ENCODE peak calls at places on chromosomes 16 and 17, in nine cellular contexts. One of them, this sample, is unnamed.
A peak's percentile ranks its signal among the peaks of the same experiment; 100 is the strongest.

GRCh38 chr16:51994597-51994996 is 552.3 kb downstream of the TOX3 start:
- DNase-seq in left lung: peak; percentile 75
- DNase-seq in heart right ventricle: no peak
- DNase-seq in esophagus squamous epithelium: no peak
- DNase-seq in uterus: no peak
- DNase-seq in body of pancreas: peak; percentile 93
- DNase-seq in CD4-positive, alpha-beta T cell: no peak
- DNase-seq in tibial artery: no peak
- DNase-seq in adrenal gland: peak; percentile 32
- DNase-seq in this sample: no peak

GRCh38 chr17:13777003-13777402 is 175.3 kb upstream of the HS3ST3A1 start:
- DNase-seq in left lung: no peak
- DNase-seq in heart right ventricle: no peak
- DNase-seq in esophagus squamous epithelium: no peak
- DNase-seq in uterus: no peak
- DNase-seq in body of pancreas: no peak
- DNase-seq in CD4-positive, alpha-beta T cell: no peak
- DNase-seq in tibial artery: no peak
- DNase-seq in adrenal gland: no peak
- DNase-seq in this sample: no peak

GRCh38 chr16:87543436-87544191 is 50.8 kb upstream of the ZCCHC14 start:
- DNase-seq in left lung: no peak
- DNase-seq in heart right ventricle: peak; percentile 40
- DNase-seq in esophagus squamous epithelium: no peak
- DNase-seq in uterus: peak; percentile 45
- DNase-seq in body of pancreas: no peak
- DNase-seq in CD4-positive, alpha-beta T cell: no peak
- DNase-seq in tibial artery: no peak
- DNase-seq in adrenal gland: no peak
- DNase-seq in this sample: no peak

GRCh38 chr16:2058901-2059300 is 11.1 kb downstream of the TSC2 start:
- DNase-seq in left lung: no peak
- DNase-seq in heart right ventricle: no peak
- DNase-seq in esophagus squamous epithelium: no peak
- DNase-seq in uterus: no peak
- DNase-seq in body of pancreas: no peak
- DNase-seq in CD4-positive, alpha-beta T cell: no peak
- DNase-seq in tibial artery: no peak
- DNase-seq in adrenal gland: no peak
- DNase-seq in this sample: no peak

GRCh38 chr17:1454541-1454940 is 1.5 kb downstream of the CRK start:
- DNase-seq in left lung: no peak
- DNase-seq in heart right ventricle: no peak
- DNase-seq in esophagus squamous epithelium: no peak
- DNase-seq in uterus: no peak
- DNase-seq in body of pancreas: no peak
- DNase-seq in CD4-positive, alpha-beta T cell: no peak
- DNase-seq in tibial artery: no peak
- DNase-seq in adrenal gland: no peak
- DNase-seq in this sample: no peak

GRCh38 chr17:81418710-81419332 is 23.6 kb downstream of the BAHCC1 start:
- DNase-seq in left lung: no peak
- DNase-seq in heart right ventricle: no peak
- DNase-seq in esophagus squamous epithelium: no peak
- DNase-seq in uterus: no peak
- DNase-seq in body of pancreas: no peak
- DNase-seq in CD4-positive, alpha-beta T cell: no peak
- DNase-seq in tibial artery: no peak
- DNase-seq in adrenal gland: no peak
- DNase-seq in this sample: no peak

GRCh38 chr17:79983456-79983855 is 52.2 kb downstream of the TBC1D16 start:
- DNase-seq in left lung: peak; percentile 29
- DNase-seq in heart right ventricle: no peak
- DNase-seq in esophagus squamous epithelium: no peak
- DNase-seq in uterus: no peak
- DNase-seq in body of pancreas: peak; percentile 6
- DNase-seq in CD4-positive, alpha-beta T cell: no peak
- DNase-seq in tibial artery: no peak
- DNase-seq in adrenal gland: no peak
- DNase-seq in this sample: no peak

GRCh38 chr16:85512716-85513115 is 100.4 kb upstream of the GSE1 start:
- DNase-seq in left lung: no peak
- DNase-seq in heart right ventricle: no peak
- DNase-seq in esophagus squamous epithelium: no peak
- DNase-seq in uterus: no peak
- DNase-seq in body of pancreas: no peak
- DNase-seq in CD4-positive, alpha-beta T cell: no peak
- DNase-seq in tibial artery: no peak
- DNase-seq in adrenal gland: no peak
- DNase-seq in this sample: no peak

GRCh38 chr17:32998893-32999240 is 7.2 kb downstream of the SPACA3 start:
- DNase-seq in left lung: no peak
- DNase-seq in heart right ventricle: no peak
- DNase-seq in esophagus squamous epithelium: no peak
- DNase-seq in uterus: no peak
- DNase-seq in body of pancreas: no peak
- DNase-seq in CD4-positive, alpha-beta T cell: no peak
- DNase-seq in tibial artery: no peak
- DNase-seq in adrenal gland: peak; percentile 2
- DNase-seq in this sample: no peak

GRCh38 chr17:57677858-57678257 is 67.2 kb downstream of the CCDC182 start:
- DNase-seq in left lung: no peak
- DNase-seq in heart right ventricle: no peak
- DNase-seq in esophagus squamous epithelium: no peak
- DNase-seq in uterus: no peak
- DNase-seq in body of pancreas: no peak
- DNase-seq in CD4-positive, alpha-beta T cell: no peak
- DNase-seq in tibial artery: no peak
- DNase-seq in adrenal gland: no peak
- DNase-seq in this sample: peak; percentile 16

GRCh38 chr17:50892101-50892776 is 26.1 kb upstream of the TOB1 start:
- DNase-seq in left lung: no peak
- DNase-seq in heart right ventricle: no peak
- DNase-seq in esophagus squamous epithelium: no peak
- DNase-seq in uterus: no peak
- DNase-seq in body of pancreas: no peak
- DNase-seq in CD4-positive, alpha-beta T cell: no peak
- DNase-seq in tibial artery: no peak
- DNase-seq in adrenal gland: no peak
- DNase-seq in this sample: no peak

GRCh38 chr17:64270885-64271284 is 7.8 kb upstream of the TEX2 start:
- DNase-seq in left lung: no peak
- DNase-seq in heart right ventricle: no peak
- DNase-seq in esophagus squamous epithelium: no peak
- DNase-seq in uterus: no peak
- DNase-seq in body of pancreas: no peak
- DNase-seq in CD4-positive, alpha-beta T cell: no peak
- DNase-seq in tibial artery: no peak
- DNase-seq in adrenal gland: no peak
- DNase-seq in this sample: no peak

GRCh38 chr17:54902611-54903010 is 2.0 kb downstream of the TOM1L1 start:
- DNase-seq in left lung: no peak
- DNase-seq in heart right ventricle: no peak
- DNase-seq in esophagus squamous epithelium: no peak
- DNase-seq in uterus: no peak
- DNase-seq in body of pancreas: no peak
- DNase-seq in CD4-positive, alpha-beta T cell: no peak
- DNase-seq in tibial artery: no peak
- DNase-seq in adrenal gland: no peak
- DNase-seq in this sample: no peak

GRCh38 chr16:64469906-64470702 is 651.8 kb downstream of the CDH11 start:
- DNase-seq in left lung: no peak
- DNase-seq in heart right ventricle: peak; percentile 17
- DNase-seq in esophagus squamous epithelium: no peak
- DNase-seq in uterus: no peak
- DNase-seq in body of pancreas: no peak
- DNase-seq in CD4-positive, alpha-beta T cell: no peak
- DNase-seq in tibial artery: no peak
- DNase-seq in adrenal gland: no peak
- DNase-seq in this sample: no peak
- TF ChIP-seq CTCF in left lung: no peak
- TF ChIP-seq CTCF in heart right ventricle: no peak
- TF ChIP-seq CTCF in esophagus squamous epithelium: no peak
- TF ChIP-seq CTCF in uterus: no peak
- TF ChIP-seq CTCF in body of pancreas: no peak
- TF ChIP-seq CTCF in CD4-positive, alpha-beta T cell: no peak
- TF ChIP-seq CTCF in tibial artery: no peak
- TF ChIP-seq CTCF in adrenal gland: no peak
- TF ChIP-seq CTCF in this sample: peak; percentile 40

GRCh38 chr17:73650147-73650546 is 5.9 kb upstream of the SDK2 start:
- DNase-seq in left lung: no peak
- DNase-seq in heart right ventricle: no peak
- DNase-seq in esophagus squamous epithelium: no peak
- DNase-seq in uterus: no peak
- DNase-seq in body of pancreas: no peak
- DNase-seq in CD4-positive, alpha-beta T cell: no peak
- DNase-seq in tibial artery: no peak
- DNase-seq in adrenal gland: no peak
- DNase-seq in this sample: no peak
- H3K27me3 ChIP-seq in left lung: peaks cover 12% of the 10 kb centered on the region
- H3K27me3 ChIP-seq in heart right ventricle: peaks cover 4% of the 10 kb centered on the region
- H3K27me3 ChIP-seq in esophagus squamous epithelium: peaks cover 44% of the 10 kb centered on the region
- H3K27me3 ChIP-seq in uterus: peaks cover 5% of the 10 kb centered on the region
- H3K27me3 ChIP-seq in body of pancreas: peaks cover 7% of the 10 kb centered on the region
- H3K27me3 ChIP-seq in CD4-positive, alpha-beta T cell: peaks cover 13% of the 10 kb centered on the region
- H3K27me3 ChIP-seq in tibial artery: peaks cover 57% of the 10 kb centered on the region
- H3K27me3 ChIP-seq in adrenal gland: no peaks in the 10 kb centered on the region
- H3K27me3 ChIP-seq in this sample: no peaks in the 10 kb centered on the region

DNA sequence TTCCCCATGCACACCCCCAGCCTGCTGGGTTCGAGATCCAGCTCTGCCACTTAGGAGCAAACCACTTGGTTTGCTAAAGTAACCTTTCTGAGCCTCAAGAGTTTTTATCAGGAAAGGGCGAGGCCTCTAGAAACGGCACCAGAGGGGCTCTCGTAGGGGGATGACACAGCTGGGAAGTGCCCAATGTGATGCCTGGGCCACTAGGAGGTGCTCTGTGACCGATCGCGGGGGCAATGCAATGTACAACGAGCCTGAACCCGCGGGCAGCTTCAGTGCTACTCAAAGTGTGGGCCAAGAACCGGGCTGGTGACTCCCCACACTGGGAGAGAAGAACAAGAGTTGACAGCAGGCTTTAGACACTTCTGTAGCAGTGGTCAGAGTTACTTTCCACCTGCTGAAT is 9.4 kb downstream of the C16orf89 start:
- DNase-seq in left lung: peak; percentile 36
- DNase-seq in heart right ventricle: no peak
- DNase-seq in esophagus squamous epithelium: no peak
- DNase-seq in uterus: no peak
- DNase-seq in body of pancreas: no peak
- DNase-seq in CD4-positive, alpha-beta T cell: peak; percentile 32
- DNase-seq in tibial artery: no peak
- DNase-seq in adrenal gland: peak; percentile 36
- DNase-seq in this sample: no peak
- TF ChIP-seq CTCF in left lung: no peak
- TF ChIP-seq CTCF in heart right ventricle: peak; percentile 47
- TF ChIP-seq CTCF in esophagus squamous epithelium: peak; percentile 11
- TF ChIP-seq CTCF in uterus: no peak
- TF ChIP-seq CTCF in body of pancreas: peak; percentile 29
- TF ChIP-seq CTCF in CD4-positive, alpha-beta T cell: no peak
- TF ChIP-seq CTCF in tibial artery: no peak
- TF ChIP-seq CTCF in adrenal gland: peak; percentile 13
- TF ChIP-seq CTCF in this sample: no peak

GRCh38 chr16:28918698-28919097 is 6.3 kb downstream of the RABEP2 start:
- DNase-seq in left lung: no peak
- DNase-seq in heart right ventricle: no peak
- DNase-seq in esophagus squamous epithelium: no peak
- DNase-seq in uterus: no peak
- DNase-seq in body of pancreas: no peak
- DNase-seq in CD4-positive, alpha-beta T cell: no peak
- DNase-seq in tibial artery: no peak
- DNase-seq in adrenal gland: no peak
- DNase-seq in this sample: no peak
- H3K27me3 ChIP-seq in left lung: no peaks in the 10 kb centered on the region
- H3K27me3 ChIP-seq in heart right ventricle: no peaks in the 10 kb centered on the region
- H3K27me3 ChIP-seq in esophagus squamous epithelium: no peaks in the 10 kb centered on the region
- H3K27me3 ChIP-seq in uterus: no peaks in the 10 kb centered on the region
- H3K27me3 ChIP-seq in body of pancreas: no peaks in the 10 kb centered on the region
- H3K27me3 ChIP-seq in CD4-positive, alpha-beta T cell: no peaks in the 10 kb centered on the region
- H3K27me3 ChIP-seq in tibial artery: no peaks in the 10 kb centered on the region
- H3K27me3 ChIP-seq in adrenal gland: no peaks in the 10 kb centered on the region
- H3K27me3 ChIP-seq in this sample: no peaks in the 10 kb centered on the region

GRCh38 chr16:17476414-17477259 is 5.9 kb upstream of the XYLT1 start:
- DNase-seq in left lung: no peak
- DNase-seq in heart right ventricle: no peak
- DNase-seq in esophagus squamous epithelium: no peak
- DNase-seq in uterus: no peak
- DNase-seq in body of pancreas: peak; percentile 70
- DNase-seq in CD4-positive, alpha-beta T cell: peak; percentile 40
- DNase-seq in tibial artery: no peak
- DNase-seq in adrenal gland: peak; percentile 71
- DNase-seq in this sample: no peak

GRCh38 chr16:17471745-17472075 is 950 bp upstream of the XYLT1 start:
- DNase-seq in left lung: no peak
- DNase-seq in heart right ventricle: no peak
- DNase-seq in esophagus squamous epithelium: no peak
- DNase-seq in uterus: no peak
- DNase-seq in body of pancreas: no peak
- DNase-seq in CD4-positive, alpha-beta T cell: no peak
- DNase-seq in tibial artery: no peak
- DNase-seq in adrenal gland: no peak
- DNase-seq in this sample: no peak

GRCh38 chr16:17474037-17474436 is 3.3 kb upstream of the XYLT1 start:
- DNase-seq in left lung: no peak
- DNase-seq in heart right ventricle: no peak
- DNase-seq in esophagus squamous epithelium: no peak
- DNase-seq in uterus: no peak
- DNase-seq in body of pancreas: no peak
- DNase-seq in CD4-positive, alpha-beta T cell: no peak
- DNase-seq in tibial artery: no peak
- DNase-seq in adrenal gland: peak; percentile 80
- DNase-seq in this sample: no peak

GRCh38 chr16:17475104-17475503 is 4.3 kb upstream of the XYLT1 start:
- DNase-seq in left lung: no peak
- DNase-seq in heart right ventricle: no peak
- DNase-seq in esophagus squamous epithelium: no peak
- DNase-seq in uterus: no peak
- DNase-seq in body of pancreas: no peak
- DNase-seq in CD4-positive, alpha-beta T cell: no peak
- DNase-seq in tibial artery: no peak
- DNase-seq in adrenal gland: no peak
- DNase-seq in this sample: no peak

DNA sequence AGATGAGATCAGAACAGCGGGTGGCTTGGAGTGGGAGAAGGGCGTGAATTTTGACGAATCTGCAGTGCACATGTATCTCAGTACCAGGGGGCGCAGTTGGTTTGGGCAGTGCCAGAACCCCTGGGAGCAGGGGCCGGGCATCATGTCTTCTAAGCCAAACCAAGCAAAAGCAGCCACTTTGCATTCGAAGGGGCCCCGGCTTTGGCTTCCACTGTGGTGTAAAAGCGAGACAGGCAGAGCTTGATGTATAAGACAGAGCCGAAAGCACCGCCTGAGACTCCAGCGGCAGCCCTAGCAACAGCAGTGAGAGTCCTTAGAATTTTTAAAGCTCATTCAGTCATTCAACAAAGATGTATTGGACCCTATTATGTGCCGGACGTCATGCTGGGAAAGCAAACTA is 3.8 kb upstream of the XYLT1 start:
- DNase-seq in left lung: no peak
- DNase-seq in heart right ventricle: no peak
- DNase-seq in esophagus squamous epithelium: no peak
- DNase-seq in uterus: no peak
- DNase-seq in body of pancreas: no peak
- DNase-seq in CD4-positive, alpha-beta T cell: no peak
- DNase-seq in tibial artery: no peak
- DNase-seq in adrenal gland: no peak
- DNase-seq in this sample: no peak
- TF ChIP-seq CTCF in left lung: no peak
- TF ChIP-seq CTCF in heart right ventricle: no peak
- TF ChIP-seq CTCF in esophagus squamous epithelium: no peak
- TF ChIP-seq CTCF in uterus: no peak
- TF ChIP-seq CTCF in body of pancreas: no peak
- TF ChIP-seq CTCF in CD4-positive, alpha-beta T cell: no peak
- TF ChIP-seq CTCF in tibial artery: no peak
- TF ChIP-seq CTCF in adrenal gland: no peak
- TF ChIP-seq CTCF in this sample: no peak